ENCODE peak calls at places on chromosomes 6 and 20, in five cellular contexts. F is H1, B is IMR-90, S is trophoblast cell, R is neuronal stem cell. Z is an unnamed sample.
A peak's percentile ranks its signal among the peaks of the same experiment; 100 is the strongest.

GRCh38 chr20:58980711-58981563 is at the start of gene NELFCD:
- DNase-seq in F (peak; percentile 72), B (peak; percentile 73), S (peak; percentile 74), R (peak; percentile 86), Z (peak; percentile 91)

GRCh38 chr6:40937491-40937890 is 101.5 kb downstream of the UNC5CL start:
- DNase-seq in F (no peak), B (peak; percentile 65), S (no peak), R (no peak), Z (no peak)

GRCh38 chr6:713351-713750 is 20.4 kb upstream of the EXOC2 start:
- DNase-seq in F (no peak), B (peak; percentile 4), S (no peak), R (no peak), Z (no peak)

GRCh38 chr20:34008477-34008876 is 14.8 kb downstream of the RALY start:
- DNase-seq in F (no peak), B (no peak), S (no peak), R (no peak), Z (no peak)

GRCh38 chr20:5511082-5511481 is 194.3 kb upstream of the PROKR2 start:
- DNase-seq in F (no peak), B (no peak), S (no peak), R (no peak), Z (no peak)

GRCh38 chr6:44960898-44961297 is 367.2 kb upstream of the RUNX2 start:
- DNase-seq in F (no peak), B (peak; percentile 49), S (no peak), R (no peak), Z (no peak)

GRCh38 chr20:49225896-49226295 is 6.7 kb downstream of the DDX27 start:
- DNase-seq in F (no peak), B (no peak), S (no peak), R (no peak), Z (no peak)

GRCh38 chr6:123913858-123914257 is 110.2 kb downstream of the NKAIN2 start:
- DNase-seq in F (no peak), B (peak; percentile 41), S (no peak), R (no peak), Z (no peak)

GRCh38 chr6:133432021-133432989 is 191.1 kb downstream of the EYA4 start:
- DNase-seq in F (peak; percentile 33), B (no peak), S (no peak), R (no peak), Z (peak; percentile 81)

GRCh38 chr20:51388756-51389542 is 153.6 kb downstream of the NFATC2 start:
- DNase-seq in F (no peak), B (no peak), S (no peak), R (no peak), Z (no peak)

GRCh38 chr6:72953901-72954494 is 271.3 kb downstream of the KHDC1L start:
- DNase-seq in F (no peak), B (peak; percentile 61), S (no peak), R (no peak), Z (no peak)

GRCh38 chr6:98633886-98634285 is 200.5 kb upstream of the POU3F2 start:
- DNase-seq in F (no peak), B (no peak), S (no peak), R (no peak), Z (no peak)

GRCh38 chr6:95143408-95144180 is 433.7 kb upstream of the MANEA start:
- DNase-seq in F (no peak), B (no peak), S (no peak), R (no peak), Z (peak; percentile 2)

GRCh38 chr20:16528078-16528477 is 45.2 kb downstream of the KIF16B start:
- DNase-seq in F (no peak), B (peak; percentile 96), S (peak; percentile 53), R (no peak), Z (peak; percentile 50)

GRCh38 chr20:3710703-3711417 is 1.5 kb downstream of the SIGLEC1 start:
- DNase-seq in F (peak; percentile 33), B (peak; percentile 28), S (no peak), R (peak; percentile 80), Z (peak; percentile 47)

GRCh38 chr6:70396796-70397729 is 16.2 kb upstream of the FAM135A start:
- DNase-seq in F (no peak), B (no peak), S (no peak), R (no peak), Z (peak; percentile 3)

GRCh38 chr6:148657053-148657452 is 89.8 kb upstream of the UST start:
- DNase-seq in F (no peak), B (peak; percentile 84), S (peak; percentile 7), R (no peak), Z (no peak)

GRCh38 chr6:5086294-5086890 is 1.3 kb downstream of the PPP1R3G start:
- DNase-seq in F (no peak), B (no peak), S (no peak), R (peak; percentile 14), Z (peak; percentile 50)

GRCh38 chr6:5084787-5085637 is at the start of gene PPP1R3G:
- DNase-seq in F (no peak), B (peak; percentile 65), S (peak; percentile 91), R (peak; percentile 31), Z (peak; percentile 43)

GRCh38 chr6:5084192-5084786 is 852 bp upstream of the PPP1R3G start:
- DNase-seq in F (no peak), B (no peak), S (peak; percentile 18), R (peak; percentile 6), Z (no peak)

GRCh38 chr6:5087389-5087788 is 2.2 kb downstream of the PPP1R3G start:
- DNase-seq in F (no peak), B (no peak), S (no peak), R (no peak), Z (peak; percentile 37)

DNA sequence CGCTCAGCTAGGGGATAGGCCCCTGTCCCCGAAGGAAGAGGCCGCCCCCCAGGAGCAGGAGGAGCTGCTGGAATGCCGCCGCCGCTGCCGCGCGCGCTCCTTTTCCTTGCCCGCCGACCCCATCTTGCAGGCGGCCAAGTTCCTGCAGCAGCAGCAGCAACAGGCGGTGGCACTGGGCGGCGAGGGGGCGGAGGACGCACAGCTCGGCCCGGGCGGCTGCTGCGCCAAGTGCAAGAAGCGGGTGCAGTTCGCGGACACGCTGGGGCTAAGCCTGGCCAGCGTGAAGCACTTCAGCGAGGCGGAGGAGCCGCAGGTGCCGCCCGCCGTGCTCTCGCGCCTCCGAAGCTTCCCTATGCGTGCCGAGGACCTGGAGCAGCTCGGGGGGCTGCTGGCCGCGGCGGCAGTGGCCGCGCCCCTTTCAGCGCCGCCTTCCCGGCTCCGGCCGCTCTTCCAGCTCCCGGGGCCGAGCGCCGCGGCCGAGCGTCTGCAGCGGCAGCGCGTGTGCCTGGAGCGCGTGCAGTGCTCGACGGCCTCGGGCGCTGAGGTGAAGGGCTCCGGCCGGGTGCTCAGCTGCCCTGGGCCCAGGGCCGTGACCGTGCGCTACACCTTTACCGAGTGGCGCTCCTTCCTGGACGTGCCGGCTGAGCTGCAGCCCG is 625 bp downstream of the PPP1R3G start:
- DNase-seq in F (no peak), B (peak; percentile 30), S (peak; percentile 25), R (peak; percentile 49), Z (peak; percentile 74)
- H3K4ac ChIP-seq in F (no peak overlapping the region), B (no peak overlapping the region), S (no peak overlapping the region), R (no peak overlapping the region), Z (no peak overlapping the region)

GRCh38 chr6:168895102-168895812 is 358.4 kb downstream of the THBS2 start:
- DNase-seq in F (no peak), B (peak; percentile 60), S (peak; percentile 87), R (peak; percentile 44), Z (peak; percentile 86)
- H3K4me3 ChIP-seq in F (no peak overlapping the region), B (no peak overlapping the region), S (no peak overlapping the region), R (no peak overlapping the region), Z (no peak overlapping the region)

DNA sequence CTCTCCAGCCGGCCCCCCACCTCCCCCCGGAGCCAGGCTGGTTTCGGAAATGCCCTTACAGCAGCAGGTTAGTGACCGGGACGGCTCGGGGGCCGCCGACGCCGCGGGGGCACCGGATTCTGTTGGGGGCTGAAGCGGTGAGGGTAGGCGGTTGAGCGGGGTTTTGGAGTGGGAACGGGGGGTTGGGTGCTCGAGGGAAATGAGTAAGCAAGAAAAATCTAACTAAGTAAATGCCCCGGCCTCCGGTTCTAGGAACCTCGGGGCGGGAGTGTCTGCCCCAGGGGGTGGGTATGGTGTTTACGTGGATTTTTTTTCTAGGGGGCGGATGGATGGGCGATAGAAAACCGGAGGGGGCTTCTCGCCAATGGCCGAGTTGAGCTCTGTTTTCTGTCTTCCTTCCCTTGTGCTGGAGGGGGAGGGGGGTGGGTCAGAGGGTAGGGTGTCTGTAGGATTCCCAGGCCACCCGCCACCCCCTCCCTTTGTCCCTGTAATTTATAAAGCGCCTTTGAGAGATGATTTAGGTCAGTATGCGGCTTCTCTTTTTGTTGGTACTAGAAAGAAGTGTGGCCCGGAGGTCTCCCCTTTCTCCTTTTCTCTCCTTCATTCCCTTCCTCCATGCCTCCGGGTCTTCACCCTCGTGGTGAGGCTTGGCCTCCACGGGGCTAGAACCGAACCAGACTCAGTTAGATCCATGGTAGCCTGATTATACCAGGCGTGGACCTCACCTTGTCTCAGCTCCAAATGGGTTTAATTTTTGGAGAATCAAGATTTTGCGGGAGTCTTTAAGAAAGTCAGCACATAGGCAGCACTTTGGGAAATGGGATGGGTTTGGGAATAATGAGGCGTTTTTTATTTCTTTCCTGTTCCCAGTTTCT is 2.3 kb downstream of the E2F3 start:
- DNase-seq in F (no peak), B (peak; percentile 58), S (no peak), R (peak; percentile 56), Z (peak; percentile 86)
- H3K4ac ChIP-seq in F (peak overlapping the region; percentile 69), B (peak overlapping the region; percentile 97), S (peak overlapping the region; percentile 97), R (no peak overlapping the region), Z (peak overlapping the region; percentile 99)

DNA sequence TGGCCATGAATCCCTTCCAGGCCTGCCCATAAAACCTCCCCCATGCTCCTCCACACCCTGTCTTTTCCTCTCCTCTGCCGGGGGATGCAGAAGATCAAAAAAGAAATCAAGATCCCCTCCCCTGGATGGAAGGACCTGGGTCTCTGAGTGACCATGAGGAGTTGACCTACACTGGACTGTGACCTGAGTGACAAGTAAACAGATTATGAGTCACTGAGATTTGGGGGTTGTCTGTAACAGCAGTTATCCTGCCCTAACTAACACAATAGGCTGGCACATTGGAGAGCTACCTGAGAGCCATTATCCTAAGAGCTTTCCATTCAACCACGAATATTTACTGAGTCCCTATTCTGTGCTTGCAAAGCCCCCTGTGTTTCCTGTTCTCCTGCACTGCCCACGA is 28.4 kb upstream of the SIRPA start:
- DNase-seq in F (no peak), B (no peak), S (no peak), R (no peak), Z (no peak)
- H3K4me3 ChIP-seq in F (no peak overlapping the region), B (no peak overlapping the region), S (no peak overlapping the region), R (no peak overlapping the region), Z (no peak overlapping the region)

GRCh38 chr6:85593438-85594196 is at the start of gene SNX14:
- DNase-seq in F (peak; percentile 50), B (peak; percentile 94), S (peak; percentile 96), R (peak; percentile 77), Z (peak; percentile 94)
- H3K4ac ChIP-seq in F (peak within 1 kb of the TSS; percentile 73), B (peak within 1 kb of the TSS; percentile 97), S (peak within 1 kb of the TSS; percentile 64), R (no peak within 1 kb of the TSS), Z (peak within 1 kb of the TSS; percentile 48)

Z was measured in mesendoderm.